ENCODE peak calls at places on chromosomes 7 and 10, in six cellular contexts. Z is fibroblast of lung, C is HCT116, N is colonic mucosa, Q is neuronal stem cell, B is PC-3. S is an unnamed sample.

GRCh38 chr7:124566576-124566975 is 199.0 kb downstream of the GPR37 start:
- DNase-seq in Z (peak), Q (peak), C (no peak), B (peak), N (no peak), S (peak)

GRCh38 chr7:142461437-142461836 is 203.6 kb upstream of the PRSS58 start:
- DNase-seq in B (peak), N (no peak), C (no peak), Z (peak), Q (no peak), S (peak)

GRCh38 chr10:31304261-31304970 is 14.6 kb upstream of the ZEB1 start:
- DNase-seq in B (no peak), Z (peak), C (no peak), N (no peak), Q (no peak), S (peak)

GRCh38 chr7:14691034-14691433 is 211.5 kb downstream of the DGKB start:
- DNase-seq in B (no peak), C (no peak), Q (no peak), N (no peak), Z (no peak), S (no peak)

GRCh38 chr7:134279336-134279735 is 37.4 kb downstream of the SLC35B4 start:
- DNase-seq in B (no peak), Z (no peak), C (no peak), Q (no peak), N (no peak), S (no peak)

GRCh38 chr7:129605960-129606644 is 5.4 kb upstream of the NRF1 start:
- DNase-seq in B (no peak), Q (no peak), N (no peak), Z (no peak), C (no peak), S (no peak)

GRCh38 chr10:14225374-14225773 is 105.3 kb downstream of the FRMD4A start:
- DNase-seq in Z (no peak), B (no peak), C (no peak), N (no peak), Q (no peak), S (no peak)

GRCh38 chr7:122072924-122073599 is 71.0 kb downstream of the AASS start:
- DNase-seq in B (no peak), N (no peak), Q (no peak), C (no peak), Z (no peak), S (no peak)

GRCh38 chr10:59337254-59337653 is 25.1 kb downstream of the FAM13C start:
- DNase-seq in Z (peak), N (peak), Q (no peak), B (no peak), C (no peak), S (peak)

GRCh38 chr10:113216068-113216467 is 266.0 kb downstream of the TCF7L2 start:
- DNase-seq in C (peak), Q (no peak), Z (no peak), N (no peak), B (peak), S (no peak)

GRCh38 chr10:58892039-58892665 is 284.3 kb upstream of the PHYHIPL start:
- DNase-seq in Q (no peak), N (no peak), Z (peak), B (no peak), C (no peak), S (no peak)

GRCh38 chr10:51109821-51110533 is 35.7 kb downstream of the PRKG1 start:
- DNase-seq in B (peak), C (no peak), Q (no peak), N (no peak), Z (peak), S (peak)

GRCh38 chr10:73897693-73898092 is 13.2 kb upstream of the PLAU start:
- DNase-seq in Z (no peak), N (no peak), Q (no peak), C (no peak), B (peak), S (no peak)

GRCh38 chr10:46220187-46220586 is 66.6 kb upstream of the ANTXRL start:
- DNase-seq in B (no peak), Z (no peak), N (no peak), C (no peak), Q (no peak), S (no peak)

GRCh38 chr10:101140950-101141621 is 10.0 kb downstream of the TLX1 start:
- DNase-seq in N (no peak), C (no peak), Z (no peak), Q (no peak), B (no peak), S (no peak)

GRCh38 chr10:49086889-49087288 is 28.4 kb downstream of the VSTM4 start:
- DNase-seq in Q (no peak), N (no peak), Z (no peak), C (no peak), B (no peak), S (no peak)

GRCh38 chr10:69572159-69573055 is 815 bp downstream of the NEUROG3 start:
- DNase-seq in Z (no peak), B (no peak), N (no peak), Q (no peak), C (no peak), S (peak)

GRCh38 chr7:114481995-114482394 is 67.4 kb downstream of the FOXP2 start:
- DNase-seq in Z (peak), Q (no peak), C (no peak), B (no peak), N (no peak), S (peak)

GRCh38 chr7:71466448-71467145 is 334.7 kb downstream of the GALNT17 start:
- DNase-seq in N (no peak), B (no peak), Q (no peak), Z (no peak), C (no peak), S (no peak)

GRCh38 chr10:86195521-86195920 is 171.1 kb downstream of the GRID1 start:
- DNase-seq in Z (no peak), B (no peak), N (no peak), Q (no peak), C (no peak), S (no peak)

GRCh38 chr10:132187421-132188138 is 832 bp downstream of the DPYSL4 start:
- DNase-seq in Q (no peak), N (no peak), C (no peak), B (no peak), Z (no peak), S (no peak)
- H3K9ac ChIP-seq in Q (peak), N (no peak), C (no peak), B (peak), Z (no peak), S (peak)

DNA sequence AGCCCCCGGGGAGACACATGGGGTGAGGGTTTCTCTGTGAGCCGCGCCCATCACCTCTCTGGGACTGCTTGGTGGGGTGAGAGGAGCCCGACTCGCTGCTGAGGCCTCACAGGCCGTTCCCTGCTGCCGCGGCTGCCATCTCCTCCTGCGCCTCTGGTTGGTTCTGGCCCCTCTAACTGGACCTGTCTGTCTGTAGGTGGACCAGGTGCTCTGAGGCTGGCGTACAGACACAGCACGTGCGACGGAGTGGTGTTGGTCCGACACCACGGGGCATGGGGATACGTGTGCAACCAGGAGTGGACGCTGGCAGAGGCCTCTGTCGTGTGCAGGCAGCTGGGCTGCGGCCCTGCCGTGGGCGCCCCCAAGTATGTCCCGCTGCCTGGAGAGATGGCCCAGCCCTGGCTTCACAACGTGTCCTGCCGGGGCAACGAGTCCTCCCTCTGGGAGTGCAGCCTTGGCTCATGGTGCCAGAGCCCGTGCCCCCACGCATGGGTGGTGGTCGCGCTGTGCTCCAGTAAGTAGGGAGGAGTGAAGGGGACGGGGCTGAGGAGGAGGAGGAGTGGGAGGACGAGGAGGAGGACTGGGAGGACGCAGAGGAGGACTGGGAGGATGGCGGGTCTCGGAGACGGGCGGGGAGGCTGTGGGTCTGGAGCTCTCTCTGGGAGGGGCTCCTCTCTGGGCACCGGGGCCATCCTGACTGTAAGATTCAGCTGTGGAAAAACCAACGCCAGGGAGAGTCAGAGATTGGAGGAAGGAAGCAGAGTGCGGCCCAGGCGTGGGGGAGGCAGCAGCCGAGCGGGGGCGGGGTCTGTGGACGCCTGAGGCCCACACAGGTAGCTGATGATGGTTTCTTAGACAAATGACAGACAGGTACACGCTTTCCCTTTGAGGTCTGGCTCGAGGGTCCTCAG is 2.6 kb downstream of the SCART1 start:
- DNase-seq in Q (no peak), Z (no peak), B (no peak), N (peak), C (no peak), S (no peak)
- H3K9ac ChIP-seq in Q (no peak), Z (no peak), B (no peak), N (no peak), C (no peak), S (no peak)

GRCh38 chr7:33921216-33921938 is 16.0 kb downstream of the BMPER start:
- DNase-seq in B (no peak), C (no peak), N (peak), Z (peak), Q (no peak), S (peak)

GRCh38 chr7:33922820-33923219 is 17.5 kb downstream of the BMPER start:
- DNase-seq in B (no peak), C (no peak), Q (no peak), N (no peak), Z (no peak), S (no peak)

GRCh38 chr7:33918401-33919120 is 13.2 kb downstream of the BMPER start:
- DNase-seq in C (no peak), N (no peak), Z (no peak), Q (no peak), B (no peak), S (no peak)

GRCh38 chr7:33926535-33926934 is 21.2 kb downstream of the BMPER start:
- DNase-seq in Q (no peak), N (no peak), C (no peak), Z (peak), B (no peak), S (peak)

GRCh38 chr7:33923440-33924229 is 18.3 kb downstream of the BMPER start:
- DNase-seq in C (no peak), N (no peak), Z (no peak), B (no peak), Q (no peak), S (no peak)
- H3K9ac ChIP-seq in C (no peak), N (no peak), Z (no peak), B (no peak), Q (no peak), S (no peak)

DNA sequence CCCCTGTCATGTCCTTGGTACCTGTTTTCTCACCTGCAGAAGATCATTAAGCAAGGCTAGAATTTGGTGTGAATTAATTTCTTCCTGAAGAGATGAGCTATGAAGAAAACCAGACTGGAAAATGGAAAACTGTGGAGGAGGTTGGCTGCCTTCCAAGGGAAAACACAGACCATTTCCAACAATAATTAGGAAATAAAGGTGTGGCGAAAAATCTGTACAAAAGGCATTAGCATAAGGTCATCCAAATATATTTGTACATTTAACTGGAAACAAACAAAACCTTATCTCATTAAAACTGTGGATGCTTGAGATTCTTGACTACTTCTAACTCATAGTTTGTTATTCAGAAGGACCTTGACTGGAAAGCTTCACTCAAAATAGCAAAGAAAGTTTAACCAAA is 1.7 kb downstream of the STN1 start:
- DNase-seq in B (no peak), C (no peak), Q (no peak), Z (no peak), N (no peak), S (peak)
- H3K9ac ChIP-seq in B (peak), C (peak), Q (no peak), Z (no peak), N (no peak), S (no peak)

DNA sequence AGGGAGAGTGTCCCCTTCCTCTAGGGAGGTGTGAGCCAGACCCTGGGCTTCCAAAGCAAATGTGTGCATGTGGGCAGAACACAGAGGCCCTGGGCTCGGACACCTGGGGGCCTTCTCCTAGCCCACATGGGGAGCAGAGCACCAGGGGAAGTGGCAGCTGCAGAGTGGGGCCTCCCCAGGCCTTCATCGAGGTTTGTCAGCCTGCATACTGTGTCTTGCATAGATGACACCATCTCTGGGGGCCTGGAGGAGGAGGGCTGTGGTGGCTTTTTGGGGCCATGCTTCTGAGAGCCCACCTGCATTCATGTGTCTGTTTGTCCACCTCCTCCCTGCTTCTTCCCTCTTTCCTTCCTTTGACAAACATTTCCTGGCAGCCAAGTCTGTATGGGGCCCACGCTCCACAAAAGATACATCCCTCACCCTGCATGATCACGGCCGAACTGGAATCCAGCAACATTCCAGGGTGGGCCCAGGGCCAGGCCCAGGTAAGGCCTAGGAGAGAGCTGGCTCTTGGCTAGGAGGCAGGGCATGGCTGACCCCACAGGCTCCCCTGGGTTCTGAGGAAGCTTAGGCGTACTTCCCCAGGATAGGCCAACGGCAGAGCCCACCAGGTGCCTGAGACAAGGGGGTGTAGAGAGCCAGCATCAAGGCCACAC is 79.2 kb downstream of the ZMIZ1 start:
- DNase-seq in N (no peak), B (no peak), Z (no peak), Q (no peak), C (no peak), S (no peak)
- H3K9ac ChIP-seq in N (peak), B (no peak), Z (no peak), Q (no peak), C (peak), S (no peak)

DNA sequence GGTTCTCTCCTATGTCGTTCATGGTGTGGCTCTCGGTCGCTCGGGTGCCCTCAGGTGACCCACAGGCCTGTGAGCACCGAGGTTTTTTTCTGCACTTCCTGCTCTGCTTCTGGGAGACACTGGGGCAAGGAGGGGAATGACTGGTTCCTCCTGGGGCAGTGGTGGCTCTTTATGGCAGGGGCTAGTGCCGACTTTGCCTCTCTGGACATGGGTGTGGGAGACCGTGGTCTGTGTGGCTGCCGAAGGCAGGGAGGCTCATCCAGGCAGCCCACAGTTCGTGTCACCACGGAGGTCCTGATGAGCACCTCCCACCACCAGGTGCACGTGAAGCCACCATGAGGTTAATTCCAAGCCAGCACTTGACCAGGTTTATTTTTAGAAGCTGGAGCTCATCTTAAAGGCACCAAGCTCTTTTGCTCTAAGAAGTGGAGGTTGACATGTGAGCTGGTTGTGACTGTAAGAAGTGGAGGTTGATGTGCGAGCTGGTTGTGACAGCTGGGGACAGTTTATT is 24.7 kb upstream of the DPYSL4 start:
- DNase-seq in Q (no peak), N (no peak), B (no peak), Z (no peak), C (no peak), S (no peak)
- H3K9ac ChIP-seq in Q (no peak), N (no peak), B (no peak), Z (no peak), C (peak), S (no peak)

GRCh38 chr7:40717242-40717641 is 582.4 kb downstream of the SUGCT start:
- DNase-seq in Q (peak), B (peak), Z (peak), C (peak), N (peak), S (peak)
- H3K9ac ChIP-seq in Q (no peak), B (peak), Z (no peak), C (peak), N (no peak), S (peak)

GRCh38 chr10:575312-576129 is 113.9 kb downstream of the DIP2C start:
- DNase-seq in Z (no peak), C (no peak), B (no peak), Q (no peak), N (no peak), S (no peak)
- H3K9ac ChIP-seq in Z (no peak), C (no peak), B (no peak), Q (no peak), N (no peak), S (no peak)

S was measured in IMR-90.